ENCODE peak calls at places on chromosomes 1 and 21, in ten cellular contexts. One of them, this sample, is unnamed.

GRCh38 chr1:46687095-46687659 is 15.5 kb downstream of the TEX38 start:
- DNase-seq in NB4: peak; percentile 11
- DNase-seq in Right ventricle myocardium superior: peak; percentile 79
- DNase-seq in activated CD4-positive, alpha-beta memory T cell treated with anti-CD3 and anti-CD28 coated beads for 36 hours: no peak
- DNase-seq in NCI-H2029 treated with DMSO at 0.1 percent for 48 hours: peak; percentile 85
- DNase-seq in KBM-7: peak; percentile 49
- DNase-seq in stimulated activated CD4-positive, alpha-beta T cell treated with anti-CD3 and anti-CD28 coated beads, Interleukin-2, amount 100 ng/mL, for 48 hours: no peak
- DNase-seq in anterior cingulate cortex: peak; percentile 15
- DNase-seq in tibial artery: peak; percentile 67
- DNase-seq in heart right ventricle: peak; percentile 79
- DNase-seq in this sample: no peak

GRCh38 chr21:43609501-43610340 is 49.6 kb downstream of the HSF2BP start:
- DNase-seq in NB4: no peak
- DNase-seq in Right ventricle myocardium superior: no peak
- DNase-seq in activated CD4-positive, alpha-beta memory T cell treated with anti-CD3 and anti-CD28 coated beads for 36 hours: no peak
- DNase-seq in NCI-H2029 treated with DMSO at 0.1 percent for 48 hours: peak; percentile 93
- DNase-seq in KBM-7: no peak
- DNase-seq in stimulated activated CD4-positive, alpha-beta T cell treated with anti-CD3 and anti-CD28 coated beads, Interleukin-2, amount 100 ng/mL, for 48 hours: no peak
- DNase-seq in anterior cingulate cortex: no peak
- DNase-seq in tibial artery: no peak
- DNase-seq in heart right ventricle: peak; percentile 45
- DNase-seq in this sample: no peak

GRCh38 chr1:218796773-218797172 is 376.9 kb upstream of the LYPLAL1 start:
- DNase-seq in NB4: no peak
- DNase-seq in Right ventricle myocardium superior: no peak
- DNase-seq in activated CD4-positive, alpha-beta memory T cell treated with anti-CD3 and anti-CD28 coated beads for 36 hours: no peak
- DNase-seq in NCI-H2029 treated with DMSO at 0.1 percent for 48 hours: no peak
- DNase-seq in KBM-7: no peak
- DNase-seq in stimulated activated CD4-positive, alpha-beta T cell treated with anti-CD3 and anti-CD28 coated beads, Interleukin-2, amount 100 ng/mL, for 48 hours: no peak
- DNase-seq in anterior cingulate cortex: no peak
- DNase-seq in tibial artery: no peak
- DNase-seq in heart right ventricle: no peak
- DNase-seq in this sample: no peak

GRCh38 chr21:20971296-20971921 is 26.8 kb upstream of the NCAM2 start:
- DNase-seq in NB4: peak; percentile 61
- DNase-seq in Right ventricle myocardium superior: peak; percentile 63
- DNase-seq in activated CD4-positive, alpha-beta memory T cell treated with anti-CD3 and anti-CD28 coated beads for 36 hours: peak; percentile 49
- DNase-seq in NCI-H2029 treated with DMSO at 0.1 percent for 48 hours: peak; percentile 17
- DNase-seq in KBM-7: peak; percentile 65
- DNase-seq in stimulated activated CD4-positive, alpha-beta T cell treated with anti-CD3 and anti-CD28 coated beads, Interleukin-2, amount 100 ng/mL, for 48 hours: peak; percentile 11
- DNase-seq in anterior cingulate cortex: no peak
- DNase-seq in tibial artery: no peak
- DNase-seq in heart right ventricle: no peak
- DNase-seq in this sample: no peak

GRCh38 chr1:35656863-35657232 is 15.5 kb upstream of the PSMB2 start:
- DNase-seq in NB4: no peak
- DNase-seq in Right ventricle myocardium superior: no peak
- DNase-seq in activated CD4-positive, alpha-beta memory T cell treated with anti-CD3 and anti-CD28 coated beads for 36 hours: no peak
- DNase-seq in NCI-H2029 treated with DMSO at 0.1 percent for 48 hours: no peak
- DNase-seq in KBM-7: no peak
- DNase-seq in stimulated activated CD4-positive, alpha-beta T cell treated with anti-CD3 and anti-CD28 coated beads, Interleukin-2, amount 100 ng/mL, for 48 hours: no peak
- DNase-seq in anterior cingulate cortex: no peak
- DNase-seq in tibial artery: no peak
- DNase-seq in heart right ventricle: no peak
- DNase-seq in this sample: no peak

GRCh38 chr1:112251766-112252506 is 144.1 kb upstream of the CTTNBP2NL start:
- DNase-seq in NB4: no peak
- DNase-seq in Right ventricle myocardium superior: no peak
- DNase-seq in activated CD4-positive, alpha-beta memory T cell treated with anti-CD3 and anti-CD28 coated beads for 36 hours: no peak
- DNase-seq in NCI-H2029 treated with DMSO at 0.1 percent for 48 hours: no peak
- DNase-seq in KBM-7: no peak
- DNase-seq in stimulated activated CD4-positive, alpha-beta T cell treated with anti-CD3 and anti-CD28 coated beads, Interleukin-2, amount 100 ng/mL, for 48 hours: no peak
- DNase-seq in anterior cingulate cortex: no peak
- DNase-seq in tibial artery: peak; percentile 25
- DNase-seq in heart right ventricle: no peak
- DNase-seq in this sample: no peak

GRCh38 chr1:1166642-1167415 is 6.9 kb upstream of the TTLL10 start:
- DNase-seq in NB4: no peak
- DNase-seq in Right ventricle myocardium superior: no peak
- DNase-seq in activated CD4-positive, alpha-beta memory T cell treated with anti-CD3 and anti-CD28 coated beads for 36 hours: no peak
- DNase-seq in NCI-H2029 treated with DMSO at 0.1 percent for 48 hours: no peak
- DNase-seq in KBM-7: no peak
- DNase-seq in stimulated activated CD4-positive, alpha-beta T cell treated with anti-CD3 and anti-CD28 coated beads, Interleukin-2, amount 100 ng/mL, for 48 hours: no peak
- DNase-seq in anterior cingulate cortex: no peak
- DNase-seq in tibial artery: no peak
- DNase-seq in heart right ventricle: no peak
- DNase-seq in this sample: no peak

GRCh38 chr1:208242829-208243521 is 1.2 kb downstream of the PLXNA2 start:
- DNase-seq in NB4: peak; percentile 33
- DNase-seq in Right ventricle myocardium superior: no peak
- DNase-seq in activated CD4-positive, alpha-beta memory T cell treated with anti-CD3 and anti-CD28 coated beads for 36 hours: no peak
- DNase-seq in NCI-H2029 treated with DMSO at 0.1 percent for 48 hours: no peak
- DNase-seq in KBM-7: peak; percentile 37
- DNase-seq in stimulated activated CD4-positive, alpha-beta T cell treated with anti-CD3 and anti-CD28 coated beads, Interleukin-2, amount 100 ng/mL, for 48 hours: peak; percentile 4
- DNase-seq in anterior cingulate cortex: no peak
- DNase-seq in tibial artery: no peak
- DNase-seq in heart right ventricle: no peak
- DNase-seq in this sample: no peak

GRCh38 chr1:205009666-205010065 is 33.3 kb upstream of the CNTN2 start:
- DNase-seq in NB4: no peak
- DNase-seq in Right ventricle myocardium superior: no peak
- DNase-seq in activated CD4-positive, alpha-beta memory T cell treated with anti-CD3 and anti-CD28 coated beads for 36 hours: no peak
- DNase-seq in NCI-H2029 treated with DMSO at 0.1 percent for 48 hours: no peak
- DNase-seq in KBM-7: no peak
- DNase-seq in stimulated activated CD4-positive, alpha-beta T cell treated with anti-CD3 and anti-CD28 coated beads, Interleukin-2, amount 100 ng/mL, for 48 hours: no peak
- DNase-seq in anterior cingulate cortex: no peak
- DNase-seq in tibial artery: no peak
- DNase-seq in heart right ventricle: no peak
- DNase-seq in this sample: no peak

GRCh38 chr21:15199940-15200339 is 135.1 kb upstream of the NRIP1 start:
- DNase-seq in NB4: no peak
- DNase-seq in Right ventricle myocardium superior: no peak
- DNase-seq in activated CD4-positive, alpha-beta memory T cell treated with anti-CD3 and anti-CD28 coated beads for 36 hours: no peak
- DNase-seq in NCI-H2029 treated with DMSO at 0.1 percent for 48 hours: no peak
- DNase-seq in KBM-7: no peak
- DNase-seq in stimulated activated CD4-positive, alpha-beta T cell treated with anti-CD3 and anti-CD28 coated beads, Interleukin-2, amount 100 ng/mL, for 48 hours: no peak
- DNase-seq in anterior cingulate cortex: no peak
- DNase-seq in tibial artery: no peak
- DNase-seq in heart right ventricle: no peak
- DNase-seq in this sample: no peak

GRCh38 chr1:24551910-24552571 is 3.8 kb upstream of the NCMAP start:
- DNase-seq in NB4: no peak
- DNase-seq in Right ventricle myocardium superior: no peak
- DNase-seq in activated CD4-positive, alpha-beta memory T cell treated with anti-CD3 and anti-CD28 coated beads for 36 hours: no peak
- DNase-seq in NCI-H2029 treated with DMSO at 0.1 percent for 48 hours: no peak
- DNase-seq in KBM-7: no peak
- DNase-seq in stimulated activated CD4-positive, alpha-beta T cell treated with anti-CD3 and anti-CD28 coated beads, Interleukin-2, amount 100 ng/mL, for 48 hours: no peak
- DNase-seq in anterior cingulate cortex: no peak
- DNase-seq in tibial artery: no peak
- DNase-seq in heart right ventricle: no peak
- DNase-seq in this sample: no peak

GRCh38 chr1:181018901-181019681 is 3.6 kb downstream of the STX6 start:
- DNase-seq in NB4: no peak
- DNase-seq in Right ventricle myocardium superior: no peak
- DNase-seq in activated CD4-positive, alpha-beta memory T cell treated with anti-CD3 and anti-CD28 coated beads for 36 hours: peak; percentile 49
- DNase-seq in NCI-H2029 treated with DMSO at 0.1 percent for 48 hours: no peak
- DNase-seq in KBM-7: no peak
- DNase-seq in stimulated activated CD4-positive, alpha-beta T cell treated with anti-CD3 and anti-CD28 coated beads, Interleukin-2, amount 100 ng/mL, for 48 hours: no peak
- DNase-seq in anterior cingulate cortex: no peak
- DNase-seq in tibial artery: no peak
- DNase-seq in heart right ventricle: no peak
- DNase-seq in this sample: no peak

GRCh38 chr1:94254073-94254810 is 16.9 kb upstream of the ARHGAP29 start:
- DNase-seq in NB4: no peak
- DNase-seq in Right ventricle myocardium superior: no peak
- DNase-seq in activated CD4-positive, alpha-beta memory T cell treated with anti-CD3 and anti-CD28 coated beads for 36 hours: no peak
- DNase-seq in NCI-H2029 treated with DMSO at 0.1 percent for 48 hours: no peak
- DNase-seq in KBM-7: no peak
- DNase-seq in stimulated activated CD4-positive, alpha-beta T cell treated with anti-CD3 and anti-CD28 coated beads, Interleukin-2, amount 100 ng/mL, for 48 hours: no peak
- DNase-seq in anterior cingulate cortex: no peak
- DNase-seq in tibial artery: no peak
- DNase-seq in heart right ventricle: no peak
- DNase-seq in this sample: no peak

GRCh38 chr1:6245086-6245868 is 1.3 kb downstream of the HES3 start:
- DNase-seq in NB4: peak; percentile 89
- DNase-seq in Right ventricle myocardium superior: peak; percentile 88
- DNase-seq in activated CD4-positive, alpha-beta memory T cell treated with anti-CD3 and anti-CD28 coated beads for 36 hours: peak; percentile 84
- DNase-seq in NCI-H2029 treated with DMSO at 0.1 percent for 48 hours: no peak
- DNase-seq in KBM-7: peak; percentile 88
- DNase-seq in stimulated activated CD4-positive, alpha-beta T cell treated with anti-CD3 and anti-CD28 coated beads, Interleukin-2, amount 100 ng/mL, for 48 hours: peak; percentile 82
- DNase-seq in anterior cingulate cortex: peak; percentile 6
- DNase-seq in tibial artery: peak; percentile 60
- DNase-seq in heart right ventricle: peak; percentile 65
- DNase-seq in this sample: peak; percentile 85

GRCh38 chr1:213761845-213762407 is 225.8 kb upstream of the PROX1 start:
- DNase-seq in NB4: peak; percentile 6
- DNase-seq in Right ventricle myocardium superior: no peak
- DNase-seq in activated CD4-positive, alpha-beta memory T cell treated with anti-CD3 and anti-CD28 coated beads for 36 hours: peak; percentile 55
- DNase-seq in NCI-H2029 treated with DMSO at 0.1 percent for 48 hours: no peak
- DNase-seq in KBM-7: no peak
- DNase-seq in stimulated activated CD4-positive, alpha-beta T cell treated with anti-CD3 and anti-CD28 coated beads, Interleukin-2, amount 100 ng/mL, for 48 hours: peak; percentile 13
- DNase-seq in anterior cingulate cortex: no peak
- DNase-seq in tibial artery: no peak
- DNase-seq in heart right ventricle: no peak
- DNase-seq in this sample: no peak

GRCh38 chr1:11944358-11944981 is 10.0 kb downstream of the PLOD1 start:
- DNase-seq in NB4: no peak
- DNase-seq in Right ventricle myocardium superior: no peak
- DNase-seq in activated CD4-positive, alpha-beta memory T cell treated with anti-CD3 and anti-CD28 coated beads for 36 hours: no peak
- DNase-seq in NCI-H2029 treated with DMSO at 0.1 percent for 48 hours: peak; percentile 78
- DNase-seq in KBM-7: peak; percentile 7
- DNase-seq in stimulated activated CD4-positive, alpha-beta T cell treated with anti-CD3 and anti-CD28 coated beads, Interleukin-2, amount 100 ng/mL, for 48 hours: no peak
- DNase-seq in anterior cingulate cortex: no peak
- DNase-seq in tibial artery: no peak
- DNase-seq in heart right ventricle: no peak
- DNase-seq in this sample: no peak